ENCODE peak calls at places on chromosomes 5 and 9, in four cellular contexts. Z is mesendoderm, B is IMR-90, Q is H1. G is an unnamed sample.
A peak's percentile ranks its signal among the peaks of the same experiment; 100 is the strongest.

GRCh38 chr5:75435101-75435500 is 76.3 kb downstream of the CERT1 start:
- DNase-seq in B (peak; percentile 10), Q (no peak), Z (no peak), G (no peak)

GRCh38 chr5:55668356-55668755 is 43.8 kb downstream of the SLC38A9 start:
- DNase-seq in Z (peak; percentile 71), B (peak; percentile 91), Q (no peak), G (no peak)

GRCh38 chr9:107215381-107215780 is 67.7 kb upstream of the RAD23B start:
- DNase-seq in Z (no peak), Q (no peak), B (peak; percentile 47), G (no peak)

GRCh38 chr5:150065886-150066285 is 20.5 kb downstream of the CSF1R start:
- DNase-seq in B (peak; percentile 15), Z (no peak), Q (no peak), G (no peak)

GRCh38 chr5:82991678-82992323 is 85.4 kb downstream of the TMEM167A start:
- DNase-seq in Z (no peak), B (peak; percentile 38), Q (no peak), G (no peak)

GRCh38 chr9:132853482-132853881 is 24.6 kb downstream of the AK8 start:
- DNase-seq in Z (no peak), B (no peak), Q (no peak), G (no peak)

GRCh38 chr9:128917151-128917849 is 3.5 kb upstream of the PHYHD1 start:
- DNase-seq in B (peak; percentile 64), Q (no peak), Z (no peak), G (no peak)

GRCh38 chr9:12667892-12668291 is 25.3 kb upstream of the TYRP1 start:
- DNase-seq in Z (no peak), Q (no peak), B (no peak), G (no peak)

GRCh38 chr9:131008909-131009618 is at the start of gene LAMC3:
- DNase-seq in B (no peak), Q (no peak), Z (peak; percentile 74), G (peak; percentile 69)

GRCh38 chr9:135959814-135960213 is 1.4 kb downstream of the UBAC1 start:
- DNase-seq in B (no peak), Z (no peak), Q (no peak), G (no peak)

GRCh38 chr9:91208837-91209236 is 152.9 kb downstream of the AUH start:
- DNase-seq in Z (no peak), Q (no peak), B (no peak), G (no peak)

GRCh38 chr5:158951951-158952545 is 147.7 kb downstream of the EBF1 start:
- DNase-seq in B (no peak), Q (peak; percentile 9), Z (peak; percentile 17), G (peak; percentile 36)

GRCh38 chr5:120139039-120139438 is 325.1 kb upstream of the PRR16 start:
- DNase-seq in Z (no peak), Q (no peak), B (peak; percentile 99), G (no peak)

GRCh38 chr9:74556685-74557084 is 59.5 kb downstream of the RORB start:
- DNase-seq in Q (no peak), Z (peak; percentile 10), B (no peak), G (no peak)

GRCh38 chr5:126778675-126779403 is 1.9 kb downstream of the LMNB1 start:
- DNase-seq in Q (no peak), B (no peak), Z (peak; percentile 54), G (no peak)

GRCh38 chr5:147417133-147417813 is 92.6 kb downstream of the DPYSL3 start:
- DNase-seq in B (peak; percentile 77), Z (no peak), Q (no peak), G (no peak)

GRCh38 chr9:117809751-117810150 is 105.5 kb downstream of the TLR4 start:
- DNase-seq in B (no peak), Z (peak; percentile 5), Q (no peak), G (no peak)

GRCh38 chr5:1758574-1758973 is 41.1 kb downstream of the MRPL36 start:
- DNase-seq in Q (no peak), B (no peak), Z (no peak), G (no peak)

GRCh38 chr5:98458004-98458403 is 315.5 kb upstream of the RGMB start:
- DNase-seq in Z (peak; percentile 18), Q (no peak), B (peak; percentile 95), G (no peak)

GRCh38 chr5:144484124-144484897 is 313.6 kb downstream of the KCTD16 start:
- DNase-seq in Z (peak; percentile 62), Q (no peak), B (peak; percentile 67), G (no peak)

GRCh38 chr5:149995385-149996085 is 4.9 kb downstream of the TIGD6 start:
- DNase-seq in Q (no peak), B (no peak), Z (peak; percentile 10), G (no peak)

GRCh38 chr9:100322954-100323536 is 29.7 kb downstream of the TEX10 start:
- DNase-seq in Z (peak; percentile 63), Q (peak; percentile 7), B (peak; percentile 51), G (no peak)

GRCh38 chr5:139413963-139414362 is 10.1 kb upstream of the SPATA24 start:
- DNase-seq in Z (no peak), Q (no peak), B (no peak), G (no peak)

GRCh38 chr5:14038341-14038959 is 94.0 kb upstream of the DNAH5 start:
- DNase-seq in B (peak; percentile 97), Q (no peak), Z (peak; percentile 39), G (no peak)

GRCh38 chr5:179270581-179271300 is 74.5 kb downstream of the ADAMTS2 start:
- DNase-seq in B (peak; percentile 47), Z (no peak), Q (no peak), G (peak; percentile 19)

GRCh38 chr9:131279927-131280530 is 3.7 kb upstream of the FAM78A start:
- DNase-seq in B (peak; percentile 38), Z (no peak), Q (no peak), G (no peak)

GRCh38 chr5:112616812-112617547 is 120.7 kb upstream of the APC start:
- DNase-seq in Z (no peak), Q (no peak), B (no peak), G (no peak)

GRCh38 chr5:4941957-4942830 is 197.9 kb upstream of the ADAMTS16 start:
- DNase-seq in B (no peak), Z (peak; percentile 14), Q (no peak), G (peak; percentile 60)

GRCh38 chr9:93574900-93575705 is 1.3 kb upstream of the PHF2 start:
- DNase-seq in Z (peak; percentile 23), B (no peak), Q (no peak), G (no peak)

GRCh38 chr9:136119259-136120118 is 814 bp upstream of the TMEM250 start:
- DNase-seq in B (peak; percentile 19), Z (peak; percentile 77), Q (no peak), G (peak; percentile 79)

GRCh38 chr9:114196924-114197570 is 41.7 kb downstream of the COL27A1 start:
- DNase-seq in B (peak; percentile 32), Q (no peak), Z (no peak), G (no peak)

GRCh38 chr5:147267082-147267832 is 32.4 kb downstream of the STK32A start:
- DNase-seq in B (no peak), Z (no peak), Q (no peak), G (no peak)

GRCh38 chr9:70421020-70421271 is 6.5 kb upstream of the KLF9 start:
- DNase-seq in Z (no peak), Q (no peak), B (no peak), G (no peak)

GRCh38 chr5:29079771-29080170 is 2041.4 kb upstream of the CDH9 start:
- DNase-seq in B (no peak), Q (peak; percentile 39), Z (peak; percentile 88), G (peak; percentile 63)

GRCh38 chr5:29089591-29090141 is 2051.3 kb upstream of the CDH9 start:
- DNase-seq in Z (no peak), Q (no peak), B (no peak), G (no peak)

GRCh38 chr5:29085142-29085541 is 2046.8 kb upstream of the CDH9 start:
- DNase-seq in B (no peak), Z (no peak), Q (no peak), G (no peak)
- H4K5ac ChIP-seq in B (no peak overlapping the region), Z (no peak overlapping the region), Q (no peak overlapping the region), G (no peak overlapping the region)

GRCh38 chr5:103512506-103512905 is 50.1 kb downstream of the NUDT12 start:
- DNase-seq in Q (no peak), Z (no peak), B (no peak), G (no peak)

GRCh38 chr5:103513696-103514095 is 48.9 kb downstream of the NUDT12 start:
- DNase-seq in B (no peak), Q (no peak), Z (no peak), G (no peak)

GRCh38 chr5:103510851-103511553 is 51.6 kb downstream of the NUDT12 start:
- DNase-seq in Z (no peak), B (no peak), Q (no peak), G (no peak)

GRCh38 chr5:103514381-103514780 is 48.2 kb downstream of the NUDT12 start:
- DNase-seq in Z (no peak), B (no peak), Q (no peak), G (no peak)

GRCh38 chr5:103511554-103511885 is 51.1 kb downstream of the NUDT12 start:
- DNase-seq in B (no peak), Z (no peak), Q (no peak), G (no peak)
- H2BK120ac ChIP-seq in B (no peak overlapping the region), Z (no peak overlapping the region), Q (no peak overlapping the region), G (no peak overlapping the region)

GRCh38 chr5:109411627-109412026 is 1.9 kb upstream of the PJA2 start:
- DNase-seq in Z (no peak), B (peak; percentile 97), Q (no peak), G (no peak)
- H3K4me2 ChIP-seq in Z (no peak overlapping the region), B (peak overlapping the region; percentile 57), Q (peak overlapping the region; percentile 77), G (no peak overlapping the region)

DNA sequence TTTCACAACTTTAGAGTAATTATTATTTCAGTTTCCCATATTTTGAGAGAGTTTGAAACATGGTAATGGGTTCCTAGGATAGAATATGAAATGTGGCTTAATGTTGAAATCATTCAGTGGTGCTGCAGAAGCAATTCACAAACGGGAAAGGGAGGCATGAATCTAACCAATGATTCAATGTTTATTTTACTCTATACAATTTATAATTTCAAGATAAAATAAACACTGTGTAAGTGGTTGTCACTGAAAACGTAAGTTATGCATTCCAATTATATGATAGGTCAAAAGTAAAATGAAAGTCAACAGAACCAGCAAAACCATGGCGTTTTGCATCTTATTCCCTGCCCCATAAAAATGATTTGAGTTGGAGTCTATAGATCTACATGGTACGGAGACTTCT is 1207.1 kb upstream of the CDH18 start:
- DNase-seq in B (no peak), Z (no peak), Q (no peak), G (no peak)
- H4K5ac ChIP-seq in B (no peak overlapping the region), Z (no peak overlapping the region), Q (no peak overlapping the region), G (no peak overlapping the region)

DNA sequence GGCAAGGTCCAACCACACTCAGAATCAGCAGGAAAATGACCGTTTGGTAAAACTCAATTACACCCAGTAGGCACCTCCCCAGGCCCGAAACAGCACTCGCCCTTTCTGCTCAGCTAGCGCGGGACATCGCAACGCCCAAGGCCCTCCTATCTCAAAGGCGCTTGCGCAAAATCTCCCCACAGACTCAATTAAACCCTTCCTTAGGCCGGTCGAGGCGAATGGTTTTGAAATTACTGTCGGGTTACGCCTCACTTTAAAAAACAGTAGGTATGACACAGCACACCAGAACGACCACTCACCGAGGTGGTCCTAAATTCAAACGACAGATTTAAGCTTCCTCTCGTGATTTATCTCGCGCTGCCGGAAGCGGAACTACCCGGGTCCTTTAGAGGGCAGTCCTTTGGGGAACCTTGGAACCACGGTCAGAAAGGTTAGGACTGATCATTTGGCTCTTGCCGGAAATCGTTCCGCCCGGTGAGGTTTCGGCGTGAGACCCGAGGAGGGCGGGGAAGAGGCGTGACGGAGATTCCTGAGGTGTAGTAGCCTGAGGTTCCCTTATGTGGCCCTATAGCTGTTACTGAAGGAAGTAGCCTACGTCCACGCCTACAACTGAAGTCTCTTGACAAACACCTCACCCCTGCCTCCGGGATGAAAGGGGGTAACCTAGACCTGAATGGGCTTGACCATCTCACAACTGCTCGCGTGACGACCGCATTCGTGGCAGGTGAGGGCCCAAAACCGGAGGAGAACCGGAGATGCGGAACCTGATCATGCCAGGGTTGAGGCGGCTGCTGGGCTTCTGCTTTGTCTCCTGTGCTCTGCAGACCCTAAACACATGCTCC is at the start of the genes GIN1 and PPIP5K2:
- DNase-seq in Z (peak; percentile 99), Q (peak; percentile 96), B (peak; percentile 98), G (peak; percentile 97)
- H2BK120ac ChIP-seq in Z (no peak within 1 kb of the TSS), Q (no peak within 1 kb of the TSS), B (peak within 1 kb of the TSS; percentile 69), G (peak within 1 kb of the TSS; percentile 0)